ENCODE peak calls at places on chromosomes 7 and 10, in five cellular contexts. V is neuronal stem cell, D is IMR-90, J is H1, K is mesenchymal stem cell. A is an unnamed sample. For H3K36me3, the result is how much of the 10 kb centered on the place peaks cover.

GRCh38 chr10:73433538-73433867 is at the start of gene MSS51:
- DNase-seq in K (no peak), D (no peak), V (no peak), J (no peak), A (no peak)

GRCh38 chr10:118944959-118945622 is 84.4 kb upstream of the NANOS1 start:
- DNase-seq in J (no peak), K (no peak), D (no peak), V (no peak), A (no peak)

GRCh38 chr10:52172581-52172980 is 141.5 kb upstream of the DKK1 start:
- DNase-seq in K (peak), V (no peak), D (peak), J (no peak), A (peak)

GRCh38 chr10:92848441-92849233 is at the start of gene EXOC6:
- DNase-seq in D (peak), J (peak), V (peak), K (peak), A (peak)

GRCh38 chr7:32957326-32958045 is at the start of gene FKBP9:
- DNase-seq in J (peak), K (peak), D (peak), V (peak), A (peak)

GRCh38 chr10:66627156-66627555 is 298.7 kb upstream of the LRRTM3 start:
- DNase-seq in J (no peak), K (peak), V (no peak), D (no peak), A (no peak)

GRCh38 chr7:46449743-46450142 is 528.7 kb upstream of the IGFBP3 start:
- DNase-seq in K (no peak), V (no peak), J (no peak), D (no peak), A (no peak)

GRCh38 chr10:36188461-36188860 is 546.4 kb upstream of the FZD8 start:
- DNase-seq in J (no peak), K (no peak), D (no peak), V (no peak), A (no peak)

GRCh38 chr10:56383806-56384205 is 22.7 kb upstream of the ZWINT start:
- DNase-seq in V (no peak), D (no peak), J (no peak), K (no peak), A (no peak)

GRCh38 chr10:15433850-15434537 is 62.9 kb upstream of the FAM171A1 start:
- DNase-seq in D (peak), J (no peak), K (peak), V (peak), A (peak)

GRCh38 chr7:101615446-101615845 is 13.7 kb downstream of the MYL10 start:
- DNase-seq in D (no peak), J (no peak), K (no peak), V (no peak), A (no peak)
- H2BK120ac ChIP-seq in D (no peak), J (no peak), K (no peak), V (peak), A (peak)

GRCh38 chr7:40133561-40134427 is 628 bp downstream of the MPLKIP start:
- DNase-seq in J (peak), D (peak), K (peak), V (no peak), A (peak)
- H2AFZ ChIP-seq in J (peak), D (peak), K (peak), V (peak), A (peak)

GRCh38 chr7:35729061-35729783 is 34.3 kb upstream of the HERPUD2 start:
- DNase-seq in K (no peak), J (no peak), D (no peak), V (no peak), A (peak)

GRCh38 chr7:35728412-35729060 is 33.6 kb upstream of the HERPUD2 start:
- DNase-seq in K (peak), J (no peak), D (no peak), V (no peak), A (no peak)

GRCh38 chr7:35726654-35727053 is 31.7 kb upstream of the HERPUD2 start:
- DNase-seq in K (no peak), V (no peak), D (no peak), J (no peak), A (no peak)

GRCh38 chr7:35725280-35725680 is 30.3 kb upstream of the HERPUD2 start:
- DNase-seq in V (no peak), J (no peak), D (no peak), K (no peak), A (no peak)

DNA sequence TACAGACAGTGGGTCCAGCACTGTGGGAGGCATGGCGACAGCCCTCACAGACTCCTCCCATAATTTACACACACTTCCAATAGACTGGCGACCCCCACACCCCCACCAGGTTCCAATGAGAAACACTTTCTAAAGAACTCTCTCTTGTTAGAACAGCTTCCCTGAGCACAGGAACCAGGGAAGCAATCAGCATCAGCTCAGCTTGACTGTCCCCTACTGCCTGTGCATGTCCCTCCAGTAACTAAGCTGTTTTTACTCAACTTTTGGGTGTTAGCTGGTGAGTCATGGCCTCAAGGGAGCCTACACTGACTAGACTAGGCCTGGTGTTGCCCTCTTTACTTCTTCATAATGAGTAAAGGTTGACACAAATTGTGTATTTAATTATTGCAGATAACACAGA is 32.6 kb upstream of the HERPUD2 start:
- DNase-seq in K (peak), J (no peak), V (no peak), D (no peak), A (no peak)
- H3K36me3 ChIP-seq in K (under half), J (under half), V (under half), D (under half), A (under half)

GRCh38 chr7:138228764-138229163 is 152.5 kb downstream of the AKR1D1 start:
- DNase-seq in J (no peak), D (no peak), V (no peak), K (no peak), A (no peak)

GRCh38 chr7:138223402-138223872 is 147.2 kb downstream of the AKR1D1 start:
- DNase-seq in J (no peak), D (no peak), K (no peak), V (no peak), A (no peak)

GRCh38 chr7:138226851-138227250 is 150.6 kb downstream of the AKR1D1 start:
- DNase-seq in V (no peak), D (no peak), J (no peak), K (no peak), A (no peak)

GRCh38 chr7:138228119-138228518 is 151.9 kb downstream of the AKR1D1 start:
- DNase-seq in J (no peak), V (no peak), D (no peak), K (no peak), A (no peak)

GRCh38 chr7:138226001-138226476 is 149.8 kb downstream of the AKR1D1 start:
- DNase-seq in D (no peak), J (no peak), V (no peak), K (peak), A (no peak)
- H2BK120ac ChIP-seq in D (no peak), J (peak), V (no peak), K (no peak), A (peak)

GRCh38 chr10:132397036-132397541 is at the start of gene PWWP2B:
- DNase-seq in K (peak), D (peak), V (no peak), J (no peak), A (peak)
- H2AFZ ChIP-seq in K (peak), D (peak), V (peak), J (no peak), A (peak)

GRCh38 chr7:2379161-2379560 is 24.2 kb upstream of the CHST12 start:
- DNase-seq in D (no peak), J (no peak), V (no peak), K (no peak), A (no peak)
- H3K36me3 ChIP-seq in D (half or more), J (half or more), V (half or more), K (half or more), A (half or more)

DNA sequence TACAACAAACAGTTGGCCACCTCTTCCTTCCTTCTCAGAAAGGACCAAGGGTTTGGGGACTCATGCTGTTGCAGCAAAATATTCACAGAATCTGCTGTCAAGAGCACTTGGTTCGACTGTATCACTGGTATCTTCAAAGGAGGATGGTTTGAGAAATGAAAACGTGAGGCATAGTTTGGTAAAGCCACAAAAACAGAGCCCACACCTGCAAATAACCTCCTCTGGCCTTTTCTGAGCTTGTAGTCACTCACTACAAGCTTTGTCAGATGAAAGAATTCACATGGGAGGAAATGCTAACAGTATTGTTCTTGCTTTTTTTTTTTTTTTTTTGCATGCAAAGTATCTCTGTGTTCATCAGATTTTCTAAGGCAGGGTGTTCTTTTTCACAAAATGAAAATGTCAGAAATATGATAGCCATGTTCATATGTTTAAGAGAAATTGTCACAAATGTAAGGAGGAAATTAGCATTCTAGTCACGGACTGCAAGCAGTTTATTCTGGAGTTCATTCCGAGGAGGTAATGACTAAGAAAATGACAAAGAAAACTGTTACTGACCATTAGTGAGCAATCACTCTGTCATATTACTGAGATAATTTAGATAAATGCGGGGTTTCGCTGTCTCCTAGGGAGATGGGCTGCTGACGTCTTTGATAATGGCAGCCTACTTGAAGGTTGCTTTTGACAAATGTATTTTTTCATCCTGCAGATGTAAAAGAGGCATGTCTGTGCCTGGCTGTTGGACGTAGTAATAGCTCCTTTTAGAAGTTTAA is 117.8 kb upstream of the MYO3A start:
- DNase-seq in V (no peak), D (no peak), K (no peak), J (no peak), A (peak)
- H2BK120ac ChIP-seq in V (no peak), D (no peak), K (no peak), J (no peak), A (no peak)

A was measured in trophoblast cell.